ENCODE peak calls at places on chromosome 14, in seven cellular contexts. C, T, O, B, H, U and Z are unnamed samples. For H3K27me3 and H3K9me3, the result is how much of the 10 kb centered on the place peaks cover.

GRCh38 chr14:21735639-21736307 is 62.2 kb upstream of the OR4E1 start:
- DNase-seq in H (no peak), U (no peak), O (no peak), T (no peak), C (no peak), B (no peak), Z (no peak)

GRCh38 chr14:63727736-63728728 is at the start of gene SGPP1:
- DNase-seq in U (peak), O (peak), T (peak), B (peak), H (peak), C (peak), Z (peak)

GRCh38 chr14:50375760-50376159 is 20.9 kb downstream of the CDKL1 start:
- DNase-seq in O (no peak), B (no peak), T (no peak), H (no peak), C (no peak), U (no peak), Z (no peak)

GRCh38 chr14:35558680-35559079 is 24.7 kb downstream of the INSM2 start:
- DNase-seq in H (no peak), B (no peak), U (no peak), C (no peak), T (no peak), O (no peak), Z (no peak)

GRCh38 chr14:52380294-52380693 is 66.2 kb downstream of the PTGER2 start:
- DNase-seq in C (no peak), O (no peak), T (no peak), B (no peak), H (no peak), U (no peak), Z (no peak)

GRCh38 chr14:73237219-73237785 is at the start of gene PAPLN:
- DNase-seq in U (no peak), T (peak), B (peak), C (no peak), H (no peak), O (peak), Z (peak)

GRCh38 chr14:63986789-63987533 is 134.2 kb downstream of the SYNE2 start:
- DNase-seq in T (no peak), B (no peak), C (no peak), H (no peak), O (peak), U (no peak), Z (no peak)

GRCh38 chr14:77303417-77304156 is 17.1 kb downstream of the POMT2 start:
- DNase-seq in O (peak), C (no peak), U (no peak), H (no peak), T (no peak), B (peak), Z (no peak)

GRCh38 chr14:57845802-57846531 is 19.9 kb downstream of the SLC35F4 start:
- DNase-seq in C (no peak), B (no peak), U (no peak), H (no peak), O (no peak), T (no peak), Z (no peak)

GRCh38 chr14:76760331-76761197 is 704 bp upstream of the VASH1 start:
- DNase-seq in H (no peak), T (no peak), U (no peak), C (no peak), O (no peak), B (no peak), Z (no peak)

GRCh38 chr14:102043251-102044025 is 43.4 kb downstream of the HSP90AA1 start:
- DNase-seq in U (no peak), H (no peak), T (no peak), B (no peak), O (no peak), C (peak), Z (no peak)

GRCh38 chr14:35532783-35533356 is 1.1 kb upstream of the INSM2 start:
- DNase-seq in H (no peak), C (no peak), T (no peak), U (no peak), B (no peak), O (peak), Z (no peak)

GRCh38 chr14:31964979-31965734 is 111.9 kb upstream of the ARHGAP5 start:
- DNase-seq in O (no peak), B (peak), H (no peak), U (no peak), T (no peak), C (no peak), Z (peak)

GRCh38 chr14:105710119-105711057 is 184.0 kb downstream of the TMEM121 start:
- DNase-seq in T (no peak), O (no peak), B (no peak), H (no peak), C (no peak), U (no peak), Z (no peak)

GRCh38 chr14:31205681-31206535 is 1.7 kb downstream of the HECTD1 start:
- DNase-seq in T (no peak), C (no peak), U (no peak), H (peak), O (peak), B (no peak), Z (no peak)

GRCh38 chr14:35821546-35822411 is 4.4 kb upstream of the BRMS1L start:
- DNase-seq in C (no peak), H (peak), T (no peak), O (peak), U (no peak), B (no peak), Z (no peak)

GRCh38 chr14:75881986-75882385 is 99.8 kb downstream of the TGFB3 start:
- DNase-seq in B (no peak), T (no peak), H (no peak), O (no peak), C (no peak), U (no peak), Z (no peak)

GRCh38 chr14:88359500-88359899 is 26.0 kb upstream of the SPATA7 start:
- DNase-seq in H (no peak), U (no peak), C (no peak), O (no peak), T (no peak), B (no peak), Z (no peak)

GRCh38 chr14:101233861-101234587 is 327.3 kb upstream of the DIO3 start:
- DNase-seq in H (no peak), B (no peak), T (no peak), U (no peak), O (no peak), C (peak), Z (no peak)

GRCh38 chr14:19878029-19878642 is 3.2 kb downstream of the OR4K2 start:
- DNase-seq in U (no peak), H (no peak), B (no peak), O (peak), T (no peak), C (no peak), Z (no peak)

GRCh38 chr14:76968621-76969063 is 59.9 kb downstream of the IRF2BPL start:
- DNase-seq in C (no peak), O (no peak), T (no peak), U (no peak), B (no peak), H (no peak), Z (no peak)

GRCh38 chr14:31243860-31244259 is 36.3 kb upstream of the HECTD1 start:
- DNase-seq in C (no peak), H (no peak), O (peak), T (no peak), B (no peak), U (no peak), Z (no peak)

GRCh38 chr14:97975960-97976359 is 1178.8 kb downstream of the VRK1 start:
- DNase-seq in U (no peak), B (no peak), O (no peak), C (no peak), H (no peak), T (no peak), Z (no peak)

GRCh38 chr14:92460916-92461579 is 52.5 kb upstream of the RIN3 start:
- DNase-seq in O (no peak), C (peak), U (peak), B (peak), H (no peak), T (no peak), Z (no peak)

GRCh38 chr14:89740241-89740640 is 214.3 kb downstream of the EFCAB11 start:
- DNase-seq in O (no peak), B (no peak), C (no peak), U (no peak), T (no peak), H (no peak), Z (no peak)

GRCh38 chr14:36773558-36773957 is 111.9 kb downstream of the PAX9 start:
- DNase-seq in B (no peak), U (no peak), T (no peak), H (no peak), C (no peak), O (no peak), Z (no peak)

GRCh38 chr14:84927096-84927910 is 602.6 kb upstream of the FLRT2 start:
- DNase-seq in O (no peak), H (no peak), B (no peak), T (no peak), U (no peak), C (no peak), Z (no peak)

GRCh38 chr14:51576112-51576420 is 75.6 kb upstream of the FRMD6 start:
- DNase-seq in C (no peak), B (no peak), H (no peak), T (no peak), U (no peak), O (no peak), Z (no peak)

GRCh38 chr14:58887931-58888330 is 250.2 kb downstream of the DACT1 start:
- DNase-seq in U (no peak), T (no peak), H (no peak), B (no peak), O (no peak), C (no peak), Z (no peak)

GRCh38 chr14:49619730-49620129 is 696 bp downstream of the RPL36AL start:
- DNase-seq in U (no peak), H (no peak), B (no peak), T (no peak), O (no peak), C (no peak), Z (no peak)

GRCh38 chr14:85675957-85676356 is 146.0 kb downstream of the FLRT2 start:
- DNase-seq in T (no peak), U (no peak), C (no peak), O (no peak), H (no peak), B (no peak), Z (no peak)

GRCh38 chr14:102471921-102472814 is 37.4 kb downstream of the ANKRD9 start:
- DNase-seq in H (no peak), B (no peak), T (no peak), O (peak), C (no peak), U (no peak), Z (no peak)

GRCh38 chr14:95192306-95192705 is 35.0 kb upstream of the DICER1 start:
- DNase-seq in C (no peak), T (no peak), H (no peak), O (no peak), U (no peak), B (no peak), Z (no peak)

GRCh38 chr14:75877292-75877691 is 104.5 kb downstream of the TGFB3 start:
- DNase-seq in T (no peak), U (no peak), O (no peak), C (peak), H (no peak), B (no peak), Z (no peak)

DNA sequence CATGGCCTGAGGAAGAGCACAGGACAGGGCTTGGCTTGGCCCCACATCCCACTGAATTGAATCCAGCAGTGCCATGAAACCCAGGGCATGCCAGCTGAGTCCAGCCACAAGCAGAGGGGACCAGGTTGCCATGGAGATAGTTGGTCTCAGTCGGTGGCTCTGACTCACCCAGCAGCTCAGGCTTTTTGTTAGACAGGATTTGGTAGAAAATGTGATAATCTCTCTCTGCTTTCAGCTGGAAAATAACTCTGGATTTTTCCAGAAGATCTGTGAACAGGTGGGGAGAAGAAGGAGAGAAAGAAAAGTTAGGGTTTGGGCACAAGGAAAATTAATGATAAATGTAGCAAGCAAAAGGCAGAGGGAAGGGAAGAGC is 4.7 kb downstream of the MYH7 start:
- DNase-seq in C (peak), T (no peak), O (no peak), U (no peak), H (no peak), B (peak), Z (no peak)
- H3K27me3 ChIP-seq in C (under half), T (under half), O (under half), U (under half), H (under half), B (under half), Z (under half)

GRCh38 chr14:100147691-100148464 is 11.6 kb downstream of the DEGS2 start:
- DNase-seq in U (no peak), T (no peak), C (no peak), O (peak), B (no peak), H (no peak), Z (no peak)

GRCh38 chr14:100147181-100147631 is 12.2 kb downstream of the DEGS2 start:
- DNase-seq in B (no peak), T (no peak), H (peak), U (peak), O (peak), C (no peak), Z (no peak)

GRCh38 chr14:100150932-100151587 is 8.4 kb downstream of the DEGS2 start:
- DNase-seq in C (no peak), H (no peak), U (no peak), T (no peak), B (no peak), O (peak), Z (no peak)

GRCh38 chr14:100149789-100150611 is 9.4 kb downstream of the DEGS2 start:
- DNase-seq in C (peak), O (peak), B (no peak), T (no peak), H (no peak), U (no peak), Z (no peak)

DNA sequence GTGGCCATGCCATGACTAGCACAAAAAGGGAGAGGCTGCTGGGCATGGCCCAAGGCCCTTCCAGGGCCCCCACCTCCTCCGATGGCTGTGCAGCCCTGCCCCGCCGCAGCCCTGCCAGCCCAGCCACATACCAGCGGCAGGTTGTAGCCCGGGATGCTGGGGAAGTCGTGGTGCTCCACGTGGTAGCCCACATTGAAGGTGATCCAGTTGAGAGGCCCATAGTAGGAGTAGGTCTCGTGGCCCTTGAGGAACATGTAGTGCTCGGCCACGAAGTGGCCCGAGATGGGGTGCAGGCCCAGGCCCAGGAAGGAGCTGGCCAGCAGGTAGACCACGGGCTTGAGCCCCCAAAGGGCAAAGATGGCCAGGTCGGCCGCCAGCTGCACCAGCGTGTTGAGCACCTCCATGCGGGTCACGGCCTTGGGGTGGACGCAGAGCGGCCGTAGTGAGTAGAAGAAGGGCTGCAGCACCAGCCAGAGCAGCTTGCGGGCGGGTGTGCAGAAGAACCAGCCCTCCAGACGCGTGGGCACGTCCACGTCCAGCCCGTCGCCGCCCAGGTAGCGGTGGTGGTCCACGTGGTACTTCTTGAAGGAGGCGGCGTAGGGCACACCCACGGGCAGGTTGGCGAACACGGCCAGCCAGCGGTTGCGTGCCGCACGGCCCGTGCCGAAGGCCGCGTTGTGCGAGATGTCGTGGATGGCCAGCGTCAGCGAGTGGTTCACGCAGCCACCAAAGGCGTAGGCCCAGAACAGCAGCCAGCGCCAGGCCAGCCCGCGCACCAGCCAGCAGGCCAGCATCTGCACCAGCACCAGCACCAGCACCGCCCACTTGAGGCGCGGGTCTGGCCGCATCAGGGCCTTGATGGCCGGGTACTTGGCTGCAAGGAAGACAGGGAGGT is 10.4 kb downstream of the DEGS2 start:
- DNase-seq in H (no peak), C (no peak), T (no peak), O (no peak), U (no peak), B (no peak), Z (no peak)
- H3K9me3 ChIP-seq in H (under half), C (under half), T (under half), O (under half), U (under half), B (under half), Z (under half)

DNA sequence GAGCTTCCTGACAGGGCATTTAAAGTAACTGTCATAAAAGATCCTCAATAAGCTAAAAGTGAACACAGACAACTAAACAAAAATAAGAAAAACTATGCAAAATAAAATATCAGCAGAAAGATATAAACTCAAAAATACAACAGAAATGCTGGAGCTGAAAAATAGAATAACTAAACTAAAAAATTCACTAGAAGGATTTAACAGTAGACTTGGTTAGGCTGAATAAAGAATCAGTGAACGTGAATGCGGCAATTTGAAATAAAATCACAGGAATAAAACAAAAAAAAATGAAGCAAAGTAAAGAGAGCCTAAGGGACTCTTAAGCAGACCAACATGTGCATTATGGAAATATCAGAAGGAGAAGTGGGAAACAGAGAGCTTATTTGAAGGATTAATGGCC is 74.6 kb downstream of the EGLN3 start:
- DNase-seq in T (no peak), U (no peak), C (no peak), H (no peak), O (no peak), B (no peak), Z (no peak)
- H3K27me3 ChIP-seq in T (under half), U (under half), C (under half), H (under half), O (under half), B (under half), Z (under half)

DNA sequence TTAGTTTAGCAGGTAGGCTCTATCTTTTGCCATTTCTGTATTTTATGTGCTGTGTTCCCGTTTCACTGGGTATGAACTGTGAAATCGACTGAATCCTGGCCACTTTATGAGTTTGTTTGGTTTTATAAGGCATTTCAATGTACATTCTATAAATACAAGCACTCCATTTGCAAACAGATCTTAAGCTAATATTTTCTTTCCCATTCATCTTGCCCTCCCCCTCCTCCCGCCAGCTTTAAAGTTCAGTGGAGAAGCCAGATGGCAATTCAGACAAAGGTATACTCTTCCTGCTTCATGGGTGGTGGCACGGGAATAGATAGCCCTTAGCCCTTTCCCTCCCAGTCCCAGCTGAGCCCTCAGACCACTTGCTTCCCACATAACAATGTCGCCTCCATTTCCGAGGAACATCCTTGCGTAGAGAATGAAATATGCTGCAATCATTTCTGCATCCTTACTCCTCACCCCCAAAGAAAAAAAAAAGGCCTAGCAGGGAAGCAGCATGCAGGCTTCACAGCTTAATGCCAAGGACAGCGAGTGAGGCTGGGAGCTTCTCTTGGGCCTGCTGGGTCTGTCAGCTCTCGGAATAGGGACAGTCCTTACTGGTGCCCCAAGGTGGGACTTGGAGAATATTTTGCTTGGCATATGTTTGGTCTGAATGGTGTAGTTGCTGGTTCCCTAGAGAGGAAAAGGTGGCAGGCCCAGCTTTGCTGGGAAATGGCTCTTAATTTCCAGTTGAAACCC is 52.8 kb upstream of the SRSF5 start:
- DNase-seq in C (no peak), H (no peak), T (no peak), B (no peak), O (peak), U (no peak), Z (no peak)
- H3K9me3 ChIP-seq in C (under half), H (under half), T (under half), B (under half), O (under half), U (under half), Z (under half)

GRCh38 chr14:94176808-94177207 is 2.7 kb downstream of the PPP4R4 start:
- DNase-seq in O (no peak), T (no peak), B (no peak), U (no peak), C (no peak), H (no peak), Z (no peak)

GRCh38 chr14:94175403-94176146 is 1.5 kb downstream of the PPP4R4 start:
- DNase-seq in B (no peak), O (no peak), H (peak), U (no peak), C (no peak), T (no peak), Z (no peak)

GRCh38 chr14:94179244-94179643 is 5.1 kb downstream of the PPP4R4 start:
- DNase-seq in T (no peak), C (no peak), O (no peak), H (no peak), U (no peak), B (no peak), Z (no peak)

GRCh38 chr14:94180655-94181271 is 6.6 kb downstream of the PPP4R4 start:
- DNase-seq in O (peak), T (no peak), C (no peak), B (no peak), U (peak), H (peak), Z (no peak)

GRCh38 chr14:94177806-94178205 is 3.7 kb downstream of the PPP4R4 start:
- DNase-seq in T (no peak), C (no peak), H (no peak), U (no peak), O (no peak), B (no peak), Z (no peak)
- H3K27me3 ChIP-seq in T (under half), C (half or more), H (under half), U (under half), O (under half), B (under half), Z (half or more)

GRCh38 chr14:70361893-70362292 is 2.4 kb upstream of the COX16 start:
- DNase-seq in B (no peak), C (no peak), T (no peak), H (no peak), U (no peak), O (no peak), Z (no peak)

GRCh38 chr14:70366890-70367289 is 7.4 kb upstream of the COX16 start:
- DNase-seq in T (no peak), H (no peak), U (no peak), C (no peak), B (no peak), O (no peak), Z (no peak)
- H3K9me3 ChIP-seq in T (under half), H (under half), U (under half), C (under half), B (under half), O (under half), Z (under half)